ENCODE peak calls at places on chromosomes 3 and 15, in five cellular contexts. One of them, this sample, is unnamed. For H3K4me1 and H3K36me3, the result is how much of the 10 kb centered on the place peaks cover.

GRCh38 chr3:133855772-133856171 is 39.9 kb downstream of the RAB6B start:
- DNase-seq in uterus: no peak
- DNase-seq in BE2C: no peak
- DNase-seq in upper lobe of right lung: peak
- DNase-seq in Peyer's patch: no peak
- DNase-seq in this sample: no peak

GRCh38 chr3:98977520-98977919 is 76.0 kb upstream of the DCBLD2 start:
- DNase-seq in uterus: no peak
- DNase-seq in upper lobe of right lung: no peak
- DNase-seq in Peyer's patch: no peak
- DNase-seq in BE2C: no peak
- DNase-seq in this sample: no peak

GRCh38 chr3:37163262-37164020 is 10.9 kb downstream of the LRRFIP2 start:
- DNase-seq in upper lobe of right lung: no peak
- DNase-seq in uterus: no peak
- DNase-seq in Peyer's patch: no peak
- DNase-seq in BE2C: no peak
- DNase-seq in this sample: no peak

GRCh38 chr3:29936766-29937165 is 655.9 kb downstream of the RBMS3 start:
- DNase-seq in BE2C: no peak
- DNase-seq in Peyer's patch: no peak
- DNase-seq in uterus: no peak
- DNase-seq in upper lobe of right lung: no peak
- DNase-seq in this sample: no peak

GRCh38 chr15:80501453-80501852 is 97.3 kb downstream of the ARNT2 start:
- DNase-seq in upper lobe of right lung: no peak
- DNase-seq in Peyer's patch: no peak
- DNase-seq in uterus: no peak
- DNase-seq in BE2C: no peak
- DNase-seq in this sample: no peak

GRCh38 chr15:87045741-87046140 is 966.1 kb downstream of the AGBL1 start:
- DNase-seq in Peyer's patch: no peak
- DNase-seq in upper lobe of right lung: no peak
- DNase-seq in BE2C: no peak
- DNase-seq in uterus: no peak
- DNase-seq in this sample: no peak

GRCh38 chr3:169634618-169635236 is 28.8 kb downstream of the MECOM start:
- DNase-seq in uterus: no peak
- DNase-seq in BE2C: no peak
- DNase-seq in upper lobe of right lung: peak
- DNase-seq in Peyer's patch: no peak
- DNase-seq in this sample: peak

GRCh38 chr3:27659279-27660021 is 62.7 kb downstream of the EOMES start:
- DNase-seq in uterus: peak
- DNase-seq in BE2C: peak
- DNase-seq in Peyer's patch: peak
- DNase-seq in upper lobe of right lung: peak
- DNase-seq in this sample: peak

GRCh38 chr3:42790714-42791229 is 13.5 kb downstream of the HIGD1A start:
- DNase-seq in upper lobe of right lung: no peak
- DNase-seq in uterus: no peak
- DNase-seq in Peyer's patch: no peak
- DNase-seq in BE2C: no peak
- DNase-seq in this sample: no peak

GRCh38 chr3:138049157-138049919 is 39.4 kb downstream of the CLDN18 start:
- DNase-seq in BE2C: no peak
- DNase-seq in Peyer's patch: no peak
- DNase-seq in upper lobe of right lung: no peak
- DNase-seq in uterus: no peak
- DNase-seq in this sample: no peak

GRCh38 chr3:133292251-133292650 is 107.6 kb upstream of the BFSP2 start:
- DNase-seq in upper lobe of right lung: no peak
- DNase-seq in Peyer's patch: no peak
- DNase-seq in BE2C: no peak
- DNase-seq in uterus: no peak
- DNase-seq in this sample: no peak

GRCh38 chr3:67460841-67461240 is 193.6 kb downstream of the SUCLG2 start:
- DNase-seq in uterus: no peak
- DNase-seq in upper lobe of right lung: no peak
- DNase-seq in BE2C: no peak
- DNase-seq in Peyer's patch: no peak
- DNase-seq in this sample: no peak

GRCh38 chr15:73851679-73852078 is 21.7 kb upstream of the TBC1D21 start:
- DNase-seq in Peyer's patch: no peak
- DNase-seq in BE2C: no peak
- DNase-seq in upper lobe of right lung: no peak
- DNase-seq in uterus: no peak
- DNase-seq in this sample: no peak

GRCh38 chr15:25192651-25193050 is 237.9 kb downstream of the SNRPN start:
- DNase-seq in uterus: no peak
- DNase-seq in upper lobe of right lung: no peak
- DNase-seq in BE2C: no peak
- DNase-seq in Peyer's patch: no peak
- DNase-seq in this sample: no peak

GRCh38 chr3:143951351-143951971 is 20.2 kb upstream of the DIPK2A start:
- DNase-seq in Peyer's patch: no peak
- DNase-seq in BE2C: peak
- DNase-seq in upper lobe of right lung: no peak
- DNase-seq in uterus: no peak
- DNase-seq in this sample: no peak

GRCh38 chr15:53759333-53759975 is at the start of gene WDR72:
- DNase-seq in uterus: no peak
- DNase-seq in BE2C: peak
- DNase-seq in upper lobe of right lung: peak
- DNase-seq in Peyer's patch: no peak
- DNase-seq in this sample: no peak

GRCh38 chr15:89776274-89777072 is at the start of gene MESP2:
- DNase-seq in upper lobe of right lung: peak
- DNase-seq in BE2C: peak
- DNase-seq in uterus: peak
- DNase-seq in Peyer's patch: peak
- DNase-seq in this sample: peak

GRCh38 chr15:83304861-83305661 is 20.6 kb upstream of the BNC1 start:
- DNase-seq in upper lobe of right lung: no peak
- DNase-seq in BE2C: no peak
- DNase-seq in uterus: no peak
- DNase-seq in Peyer's patch: no peak
- DNase-seq in this sample: no peak

GRCh38 chr3:63349583-63350177 is 71.6 kb downstream of the SYNPR start:
- DNase-seq in Peyer's patch: no peak
- DNase-seq in BE2C: peak
- DNase-seq in upper lobe of right lung: no peak
- DNase-seq in uterus: peak
- DNase-seq in this sample: peak

GRCh38 chr3:62955126-62955525 is 79.9 kb upstream of the CADPS start:
- DNase-seq in upper lobe of right lung: no peak
- DNase-seq in BE2C: no peak
- DNase-seq in Peyer's patch: no peak
- DNase-seq in uterus: no peak
- DNase-seq in this sample: no peak

GRCh38 chr15:60426870-60427528 is 29.2 kb upstream of the ANXA2 start:
- DNase-seq in uterus: no peak
- DNase-seq in Peyer's patch: no peak
- DNase-seq in upper lobe of right lung: no peak
- DNase-seq in BE2C: no peak
- DNase-seq in this sample: no peak

DNA sequence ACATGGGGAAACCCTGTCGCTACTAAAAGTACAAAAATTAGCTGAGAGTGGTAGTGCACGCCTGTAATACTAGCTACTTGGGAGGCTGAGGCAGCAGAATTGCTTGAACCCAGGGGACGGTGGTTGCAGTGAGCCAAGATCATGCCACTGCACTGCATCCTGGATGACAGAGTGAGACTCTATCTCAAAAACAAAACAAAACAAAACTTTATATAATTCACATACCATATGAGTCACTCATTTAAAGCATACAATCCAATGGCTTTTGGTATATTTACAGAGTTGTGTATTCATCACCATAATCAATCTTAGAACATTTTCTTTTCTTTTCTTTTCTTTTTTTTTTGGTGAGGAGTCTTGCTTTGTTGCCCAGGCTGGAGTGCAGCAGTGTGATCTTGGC is 8.7 kb downstream of the PXK start:
- DNase-seq in Peyer's patch: no peak
- DNase-seq in BE2C: no peak
- DNase-seq in upper lobe of right lung: no peak
- DNase-seq in uterus: no peak
- DNase-seq in this sample: no peak
- H3K4me1 ChIP-seq in Peyer's patch: under half
- H3K4me1 ChIP-seq in BE2C: under half
- H3K4me1 ChIP-seq in upper lobe of right lung: under half
- H3K4me1 ChIP-seq in uterus: under half
- H3K4me1 ChIP-seq in this sample: under half

GRCh38 chr3:64427671-64428070 is 202.4 kb upstream of the PRICKLE2 start:
- DNase-seq in BE2C: no peak
- DNase-seq in upper lobe of right lung: no peak
- DNase-seq in Peyer's patch: no peak
- DNase-seq in uterus: no peak
- DNase-seq in this sample: no peak
- H3K36me3 ChIP-seq in BE2C: under half
- H3K36me3 ChIP-seq in upper lobe of right lung: under half
- H3K36me3 ChIP-seq in Peyer's patch: under half
- H3K36me3 ChIP-seq in uterus: under half
- H3K36me3 ChIP-seq in this sample: under half

GRCh38 chr3:51964521-51964920 is 2.7 kb downstream of the PCBP4 start:
- DNase-seq in Peyer's patch: no peak
- DNase-seq in uterus: no peak
- DNase-seq in upper lobe of right lung: no peak
- DNase-seq in BE2C: no peak
- DNase-seq in this sample: no peak
- H3K4me1 ChIP-seq in Peyer's patch: under half
- H3K4me1 ChIP-seq in uterus: under half
- H3K4me1 ChIP-seq in upper lobe of right lung: under half
- H3K4me1 ChIP-seq in BE2C: under half
- H3K4me1 ChIP-seq in this sample: under half

GRCh38 chr15:77515613-77516012 is 94.9 kb downstream of the HMG20A start:
- DNase-seq in uterus: no peak
- DNase-seq in BE2C: no peak
- DNase-seq in upper lobe of right lung: no peak
- DNase-seq in Peyer's patch: no peak
- DNase-seq in this sample: no peak

GRCh38 chr15:77514635-77515421 is 94.1 kb downstream of the HMG20A start:
- DNase-seq in Peyer's patch: no peak
- DNase-seq in BE2C: no peak
- DNase-seq in uterus: no peak
- DNase-seq in upper lobe of right lung: no peak
- DNase-seq in this sample: no peak

GRCh38 chr15:77516786-77517185 is 96.1 kb downstream of the HMG20A start:
- DNase-seq in uterus: no peak
- DNase-seq in BE2C: no peak
- DNase-seq in upper lobe of right lung: peak
- DNase-seq in Peyer's patch: no peak
- DNase-seq in this sample: no peak

GRCh38 chr15:77517579-77517978 is 96.9 kb downstream of the HMG20A start:
- DNase-seq in uterus: no peak
- DNase-seq in Peyer's patch: no peak
- DNase-seq in upper lobe of right lung: no peak
- DNase-seq in BE2C: no peak
- DNase-seq in this sample: no peak

GRCh38 chr15:77516076-77516475 is 95.4 kb downstream of the HMG20A start:
- DNase-seq in uterus: no peak
- DNase-seq in BE2C: no peak
- DNase-seq in upper lobe of right lung: no peak
- DNase-seq in Peyer's patch: no peak
- DNase-seq in this sample: no peak
- H3K36me3 ChIP-seq in uterus: under half
- H3K36me3 ChIP-seq in BE2C: under half
- H3K36me3 ChIP-seq in upper lobe of right lung: under half
- H3K36me3 ChIP-seq in Peyer's patch: under half
- H3K36me3 ChIP-seq in this sample: under half

GRCh38 chr15:100310511-100310910 is 31.3 kb downstream of the ADAMTS17 start:
- DNase-seq in upper lobe of right lung: no peak
- DNase-seq in Peyer's patch: no peak
- DNase-seq in BE2C: no peak
- DNase-seq in uterus: no peak
- DNase-seq in this sample: no peak
- H3K4me1 ChIP-seq in upper lobe of right lung: under half
- H3K4me1 ChIP-seq in Peyer's patch: under half
- H3K4me1 ChIP-seq in BE2C: under half
- H3K4me1 ChIP-seq in uterus: under half
- H3K4me1 ChIP-seq in this sample: under half

GRCh38 chr3:14416453-14416852 is 14.0 kb downstream of the SLC6A6 start:
- DNase-seq in BE2C: no peak
- DNase-seq in Peyer's patch: no peak
- DNase-seq in upper lobe of right lung: no peak
- DNase-seq in uterus: no peak
- DNase-seq in this sample: no peak
- H3K36me3 ChIP-seq in BE2C: under half
- H3K36me3 ChIP-seq in Peyer's patch: under half
- H3K36me3 ChIP-seq in upper lobe of right lung: under half
- H3K36me3 ChIP-seq in uterus: under half
- H3K36me3 ChIP-seq in this sample: under half

GRCh38 chr3:152302521-152303021 is 33.8 kb downstream of the MBNL1 start:
- DNase-seq in uterus: peak
- DNase-seq in BE2C: no peak
- DNase-seq in upper lobe of right lung: peak
- DNase-seq in Peyer's patch: no peak
- DNase-seq in this sample: peak
- H3K4me1 ChIP-seq in uterus: under half
- H3K4me1 ChIP-seq in BE2C: under half
- H3K4me1 ChIP-seq in upper lobe of right lung: half or more
- H3K4me1 ChIP-seq in Peyer's patch: under half
- H3K4me1 ChIP-seq in this sample: half or more

This sample was measured in lower lobe of right lung.